ENCODE peak calls at places on chromosomes 16 and 17, in nine cellular contexts. I is aorta; K is omental fat pad; E is activated naive CD8-positive, alpha-beta T cell treated with anti-CD3 and anti-CD28 coated beads for 36 hours; O is A172; T is non-pigmented ciliary epithelial cell; R is CD4-positive, alpha-beta T cell; S is endodermal cell; Q is head of caudate nucleus. N is an unnamed sample.

GRCh38 chr17:21688293-21688949 is 3.9 kb upstream of the KCNJ18 start:
- DNase-seq in I (no peak), K (no peak), E (no peak), O (no peak), T (no peak), R (no peak), S (no peak), Q (no peak), N (no peak)

GRCh38 chr16:19698480-19699465 is 19.3 kb downstream of the KNOP1 start:
- DNase-seq in I (no peak), K (no peak), E (no peak), O (peak), T (no peak), R (no peak), S (no peak), Q (no peak), N (no peak)

GRCh38 chr16:87725596-87726235 is 40.1 kb downstream of the KLHDC4 start:
- DNase-seq in I (no peak), K (no peak), E (no peak), O (peak), T (no peak), R (no peak), S (no peak), Q (peak), N (no peak)

GRCh38 chr17:60311936-60312335 is 80.0 kb downstream of the USP32 start:
- DNase-seq in I (no peak), K (no peak), E (no peak), O (no peak), T (peak), R (no peak), S (no peak), Q (no peak), N (no peak)

GRCh38 chr16:55624696-55625095 is 31.1 kb upstream of the SLC6A2 start:
- DNase-seq in I (no peak), K (no peak), E (no peak), O (no peak), T (no peak), R (no peak), S (no peak), Q (no peak), N (no peak)

GRCh38 chr17:20235747-20236146 is 226.6 kb downstream of the SPECC1 start:
- DNase-seq in I (no peak), K (no peak), E (no peak), O (no peak), T (no peak), R (no peak), S (no peak), Q (no peak), N (no peak)

GRCh38 chr17:75910699-75911098 is 6.0 kb upstream of the MRPL38 start:
- DNase-seq in I (peak), K (no peak), E (no peak), O (no peak), T (no peak), R (no peak), S (peak), Q (no peak), N (no peak)

GRCh38 chr17:36089888-36090836 is at the start of gene CCL3:
- DNase-seq in I (peak), K (no peak), E (peak), O (no peak), T (no peak), R (no peak), S (no peak), Q (no peak), N (peak)

GRCh38 chr17:50501054-50501453 is 7.2 kb upstream of the MYCBPAP start:
- DNase-seq in I (peak), K (no peak), E (no peak), O (no peak), T (no peak), R (no peak), S (peak), Q (no peak), N (peak)

GRCh38 chr17:60249517-60249826 is 99.7 kb downstream of the CA4 start:
- DNase-seq in I (no peak), K (no peak), E (no peak), O (no peak), T (no peak), R (no peak), S (no peak), Q (no peak), N (no peak)

GRCh38 chr16:4680673-4681470 is 12.5 kb upstream of the NUDT16L1 start:
- DNase-seq in I (no peak), K (no peak), E (no peak), O (no peak), T (no peak), R (no peak), S (peak), Q (no peak), N (no peak)

GRCh38 chr17:13418891-13419290 is 182.8 kb downstream of the HS3ST3A1 start:
- DNase-seq in I (no peak), K (no peak), E (no peak), O (no peak), T (no peak), R (no peak), S (no peak), Q (no peak), N (no peak)

GRCh38 chr16:66045626-66046025 is 320.9 kb upstream of the CDH5 start:
- DNase-seq in I (no peak), K (no peak), E (no peak), O (no peak), T (no peak), R (no peak), S (no peak), Q (no peak), N (no peak)

GRCh38 chr16:31191697-31192428 is 10.7 kb downstream of the PYCARD start:
- DNase-seq in I (no peak), K (no peak), E (no peak), O (no peak), T (no peak), R (no peak), S (no peak), Q (no peak), N (no peak)

GRCh38 chr16:66451548-66451947 is 24.5 kb downstream of the BEAN1 start:
- DNase-seq in I (no peak), K (no peak), E (no peak), O (no peak), T (no peak), R (no peak), S (peak), Q (no peak), N (no peak)

GRCh38 chr17:4485676-4486646 is 12.7 kb upstream of the SPNS2 start:
- DNase-seq in I (no peak), K (no peak), E (peak), O (no peak), T (no peak), R (peak), S (peak), Q (no peak), N (peak)

GRCh38 chr16:64428463-64428862 is 693.4 kb downstream of the CDH11 start:
- DNase-seq in I (no peak), K (no peak), E (no peak), O (peak), T (peak), R (no peak), S (no peak), Q (no peak), N (no peak)

GRCh38 chr16:68645494-68646388 is 631 bp downstream of the CDH3 start:
- DNase-seq in I (no peak), K (no peak), E (no peak), O (no peak), T (no peak), R (no peak), S (peak), Q (no peak), N (no peak)

GRCh38 chr17:80416260-80416939 is 1.4 kb downstream of the ENDOV start:
- DNase-seq in I (no peak), K (no peak), E (no peak), O (no peak), T (no peak), R (no peak), S (no peak), Q (no peak), N (no peak)

GRCh38 chr17:64334851-64335250 is 55.8 kb downstream of the PECAM1 start:
- DNase-seq in I (no peak), K (no peak), E (no peak), O (no peak), T (no peak), R (no peak), S (no peak), Q (no peak), N (no peak)

GRCh38 chr17:14320734-14321475 is 20.0 kb downstream of the HS3ST3B1 start:
- DNase-seq in I (no peak), K (no peak), E (no peak), O (no peak), T (no peak), R (no peak), S (peak), Q (no peak), N (no peak)

GRCh38 chr16:12535535-12536411 is 267.9 kb downstream of the CPPED1 start:
- DNase-seq in I (no peak), K (no peak), E (peak), O (no peak), T (no peak), R (no peak), S (peak), Q (no peak), N (no peak)

GRCh38 chr16:83037884-83038283 is 411.1 kb downstream of the CDH13 start:
- DNase-seq in I (no peak), K (no peak), E (no peak), O (no peak), T (no peak), R (no peak), S (no peak), Q (no peak), N (no peak)

GRCh38 chr16:77723108-77723514 is 797 bp downstream of the NUDT7 start:
- DNase-seq in I (peak), K (no peak), E (no peak), O (peak), T (no peak), R (no peak), S (no peak), Q (no peak), N (no peak)

GRCh38 chr16:81937305-81938038 is 73.8 kb downstream of the SDR42E1 start:
- DNase-seq in I (no peak), K (no peak), E (no peak), O (no peak), T (no peak), R (no peak), S (no peak), Q (no peak), N (no peak)

GRCh38 chr17:36869856-36870617 is 67.2 kb upstream of the LHX1 start:
- DNase-seq in I (no peak), K (no peak), E (no peak), O (peak), T (no peak), R (no peak), S (peak), Q (no peak), N (no peak)

GRCh38 chr17:43574896-43575525 is 28.9 kb upstream of the ETV4 start:
- DNase-seq in I (no peak), K (no peak), E (no peak), O (no peak), T (no peak), R (no peak), S (no peak), Q (no peak), N (no peak)

GRCh38 chr17:74205274-74205673 is 1.8 kb downstream of the RPL38 start:
- DNase-seq in I (no peak), K (no peak), E (no peak), O (no peak), T (no peak), R (no peak), S (no peak), Q (no peak), N (no peak)

GRCh38 chr16:969508-970378 is 1.0 kb downstream of the LMF1 start:
- DNase-seq in I (peak), K (no peak), E (no peak), O (no peak), T (no peak), R (no peak), S (no peak), Q (no peak), N (no peak)

GRCh38 chr17:5592382-5592781 is 8.1 kb upstream of the NLRP1 start:
- DNase-seq in I (no peak), K (no peak), E (no peak), O (peak), T (no peak), R (no peak), S (peak), Q (no peak), N (no peak)

GRCh38 chr17:47934856-47935255 is 6.5 kb upstream of the PNPO start:
- DNase-seq in I (no peak), K (no peak), E (no peak), O (peak), T (no peak), R (no peak), S (no peak), Q (no peak), N (no peak)

GRCh38 chr16:30659507-30660423 is 1.5 kb downstream of the FBRS start:
- DNase-seq in I (no peak), K (no peak), E (peak), O (peak), T (no peak), R (peak), S (peak), Q (no peak), N (peak)

GRCh38 chr17:50495918-50496317 is 12.3 kb upstream of the MYCBPAP start:
- DNase-seq in I (no peak), K (no peak), E (no peak), O (peak), T (no peak), R (no peak), S (peak), Q (no peak), N (no peak)

GRCh38 chr16:80027007-80027965 is 426.7 kb upstream of the MAF start:
- DNase-seq in I (peak), K (peak), E (peak), O (peak), T (peak), R (peak), S (peak), Q (peak), N (peak)

GRCh38 chr16:5615868-5616642 is 518.5 kb upstream of the EEF2KMT start:
- DNase-seq in I (peak), K (no peak), E (peak), O (peak), T (no peak), R (peak), S (peak), Q (peak), N (no peak)

N was measured in effector memory CD8-positive, alpha-beta T cell.